ENCODE peak calls at places on chromosomes 11 and 22, in seven cellular contexts. V is foreskin fibroblast; K is erythroblast; M is activated naive CD4-positive, alpha-beta T cell; W is activated CD8-positive, alpha-beta memory T cell treated with anti-CD3 and anti-CD28 coated beads, Interleukin-2, amount 50 U/mL, for 48 hours; R is stimulated activated CD4-positive, alpha-beta T cell treated with anti-CD3 and anti-CD28 coated beads, Interleukin-2, amount 100 ng/mL, for 24 hours; Y is G401. D is an unnamed sample.
A peak's percentile ranks its signal among the peaks of the same experiment; 100 is the strongest.

GRCh38 chr22:25099202-25099601 is 100.5 kb upstream of the CRYBB3 start:
- DNase-seq in V (no peak), K (no peak), M (no peak), W (no peak), R (no peak), Y (no peak), D (no peak)

GRCh38 chr11:3094223-3094824 is 37.1 kb upstream of the CARS1 start:
- DNase-seq in V (no peak), K (no peak), M (no peak), W (peak; percentile 35), R (no peak), Y (no peak), D (no peak)

GRCh38 chr11:123696183-123696582 is 41.8 kb upstream of the SCN3B start:
- DNase-seq in V (peak; percentile 33), K (no peak), M (no peak), W (no peak), R (no peak), Y (no peak), D (no peak)

GRCh38 chr11:102422817-102423725 is 29.5 kb downstream of the TMEM123 start:
- DNase-seq in V (no peak), K (no peak), M (no peak), W (no peak), R (no peak), Y (no peak), D (no peak)

GRCh38 chr11:111723595-111723994 is 42.6 kb downstream of the PPP2R1B start:
- DNase-seq in V (no peak), K (no peak), M (no peak), W (no peak), R (no peak), Y (no peak), D (no peak)

GRCh38 chr11:119436715-119437114 is 13.7 kb upstream of the THY1 start:
- DNase-seq in V (no peak), K (no peak), M (no peak), W (no peak), R (no peak), Y (no peak), D (no peak)

GRCh38 chr22:49014227-49015201 is 813.2 kb downstream of the BRD1 start:
- DNase-seq in V (no peak), K (no peak), M (no peak), W (peak; percentile 18), R (no peak), Y (peak; percentile 88), D (no peak)

GRCh38 chr11:100638648-100639047 is 48.4 kb upstream of the ARHGAP42 start:
- DNase-seq in V (peak; percentile 7), K (no peak), M (no peak), W (no peak), R (no peak), Y (peak; percentile 26), D (no peak)

GRCh38 chr22:23772315-23773246 is at the start of gene MMP11:
- DNase-seq in V (peak; percentile 73), K (peak; percentile 55), M (no peak), W (peak; percentile 75), R (peak; percentile 68), Y (no peak), D (peak; percentile 83)

GRCh38 chr11:14361951-14362350 is 3.0 kb upstream of the RRAS2 start:
- DNase-seq in V (no peak), K (no peak), M (no peak), W (no peak), R (no peak), Y (no peak), D (no peak)

GRCh38 chr22:24588370-24588755 is 4.5 kb downstream of the LRRC75B start:
- DNase-seq in V (no peak), K (no peak), M (no peak), W (no peak), R (no peak), Y (peak; percentile 30), D (no peak)

GRCh38 chr22:30876221-30876751 is 92.3 kb downstream of the MORC2 start:
- DNase-seq in V (no peak), K (no peak), M (no peak), W (no peak), R (no peak), Y (no peak), D (no peak)

GRCh38 chr11:43574949-43575915 is 105.3 kb upstream of the HSD17B12 start:
- DNase-seq in V (peak; percentile 61), K (peak; percentile 42), M (no peak), W (no peak), R (peak; percentile 33), Y (peak; percentile 91), D (no peak)

GRCh38 chr11:75518771-75519653 is 6.7 kb downstream of the GDPD5 start:
- DNase-seq in V (no peak), K (no peak), M (no peak), W (no peak), R (no peak), Y (peak; percentile 96), D (no peak)

GRCh38 chr11:114762437-114762836 is 84.1 kb downstream of the NXPE2 start:
- DNase-seq in V (peak; percentile 43), K (peak; percentile 30), M (no peak), W (no peak), R (peak; percentile 29), Y (peak; percentile 66), D (peak; percentile 49)

GRCh38 chr22:39596601-39597000 is 26.0 kb downstream of the CACNA1I start:
- DNase-seq in V (no peak), K (no peak), M (no peak), W (no peak), R (no peak), Y (no peak), D (no peak)

GRCh38 chr22:44304354-44304753 is 8.4 kb downstream of the SHISAL1 start:
- DNase-seq in V (peak; percentile 27), K (no peak), M (no peak), W (no peak), R (no peak), Y (no peak), D (no peak)

GRCh38 chr22:44096736-44097135 is 72.6 kb downstream of the PARVB start:
- DNase-seq in V (no peak), K (no peak), M (no peak), W (no peak), R (no peak), Y (no peak), D (no peak)

GRCh38 chr22:28563636-28564035 is 116.0 kb downstream of the TTC28 start:
- DNase-seq in V (no peak), K (no peak), M (no peak), W (no peak), R (no peak), Y (no peak), D (no peak)

GRCh38 chr11:47523491-47524199 is 29.3 kb downstream of the CELF1 start:
- DNase-seq in V (peak; percentile 91), K (no peak), M (no peak), W (no peak), R (peak; percentile 15), Y (peak; percentile 69), D (peak; percentile 48)

GRCh38 chr11:65663634-65664200 is 1.0 kb upstream of the RELA start:
- DNase-seq in V (peak; percentile 86), K (no peak), M (no peak), W (peak; percentile 79), R (peak; percentile 69), Y (peak; percentile 57), D (peak; percentile 67)

GRCh38 chr22:36435516-36436415 is 45.7 kb downstream of the TXN2 start:
- DNase-seq in V (no peak), K (no peak), M (no peak), W (peak; percentile 75), R (peak; percentile 60), Y (no peak), D (no peak)

GRCh38 chr22:20761536-20761935 is 12.4 kb upstream of the SERPIND1 start:
- DNase-seq in V (peak; percentile 66), K (no peak), M (no peak), W (no peak), R (no peak), Y (no peak), D (no peak)

GRCh38 chr11:67613960-67614715 is 7.4 kb downstream of the NDUFV1 start:
- DNase-seq in V (peak; percentile 67), K (peak; percentile 64), M (peak; percentile 67), W (peak; percentile 88), R (peak; percentile 79), Y (peak; percentile 20), D (peak; percentile 64)

GRCh38 chr11:102345923-102346322 is 1.1 kb upstream of the BIRC2 start:
- DNase-seq in V (peak; percentile 67), K (peak; percentile 37), M (no peak), W (no peak), R (no peak), Y (peak; percentile 52), D (no peak)

GRCh38 chr11:61545341-61545740 is 35.5 kb downstream of the SYT7 start:
- DNase-seq in V (peak; percentile 19), K (peak; percentile 25), M (no peak), W (no peak), R (no peak), Y (no peak), D (peak; percentile 74)

GRCh38 chr11:65855927-65856363 is 2.0 kb downstream of the CFL1 start:
- DNase-seq in V (no peak), K (no peak), M (no peak), W (peak; percentile 48), R (no peak), Y (no peak), D (no peak)

GRCh38 chr11:1963864-1964263 is 16.7 kb downstream of the MRPL23 start:
- DNase-seq in V (no peak), K (no peak), M (no peak), W (no peak), R (no peak), Y (no peak), D (no peak)

GRCh38 chr22:47316020-47316419 is 553.6 kb downstream of the TBC1D22A start:
- DNase-seq in V (no peak), K (no peak), M (no peak), W (no peak), R (no peak), Y (no peak), D (no peak)

GRCh38 chr11:64770120-64770519 is 8.2 kb downstream of the SF1 start:
- DNase-seq in V (no peak), K (no peak), M (no peak), W (no peak), R (no peak), Y (no peak), D (no peak)

GRCh38 chr11:79980916-79981315 is 540.1 kb upstream of the TENM4 start:
- DNase-seq in V (no peak), K (no peak), M (no peak), W (no peak), R (no peak), Y (no peak), D (no peak)

GRCh38 chr11:44711113-44711512 is 15.6 kb upstream of the TSPAN18 start:
- DNase-seq in V (no peak), K (no peak), M (no peak), W (no peak), R (no peak), Y (peak; percentile 86), D (no peak)

GRCh38 chr11:66857927-66858185 is 992 bp downstream of the LRFN4 start:
- DNase-seq in V (no peak), K (no peak), M (no peak), W (no peak), R (no peak), Y (no peak), D (no peak)

GRCh38 chr11:22389526-22390282 is 51.5 kb downstream of the SLC17A6 start:
- DNase-seq in V (no peak), K (no peak), M (no peak), W (no peak), R (no peak), Y (no peak), D (no peak)

GRCh38 chr22:29816128-29816527 is 21.9 kb downstream of the ASCC2 start:
- DNase-seq in V (peak; percentile 21), K (no peak), M (no peak), W (no peak), R (no peak), Y (peak; percentile 69), D (no peak)

GRCh38 chr22:27129266-27129665 is 471.9 kb downstream of the MIAT start:
- DNase-seq in V (peak; percentile 69), K (no peak), M (no peak), W (no peak), R (no peak), Y (no peak), D (no peak)